ENCODE peak calls at places on chromosomes 11 and 22, in nine cellular contexts. M is thyroid gland, C is thoracic aorta, A is mammary epithelial cell, Z is tibial artery, O is AG09309, L is upper lobe of right lung, G is mesenchymal stem cell, S is lower leg skin. Y is an unnamed sample.

GRCh38 chr11:37104380-37104779 is 506.3 kb upstream of the RAG2 start:
- DNase-seq in M (no peak), C (no peak), A (no peak), Z (no peak), O (no peak), L (no peak), G (no peak), S (no peak), Y (no peak)

GRCh38 chr11:20205807-20206206 is 45.5 kb upstream of the DBX1 start:
- DNase-seq in M (no peak), C (no peak), A (no peak), Z (no peak), O (no peak), L (no peak), G (no peak), S (no peak), Y (no peak)

GRCh38 chr11:70736937-70737640 is 338.8 kb downstream of the CTTN start:
- DNase-seq in M (no peak), C (no peak), A (no peak), Z (no peak), O (no peak), L (peak; percentile 54), G (no peak), S (no peak), Y (no peak)

GRCh38 chr11:122741613-122742012 is 86.1 kb downstream of the UBASH3B start:
- DNase-seq in M (no peak), C (no peak), A (no peak), Z (peak; percentile 62), O (no peak), L (no peak), G (peak; percentile 92), S (peak; percentile 36), Y (no peak)

GRCh38 chr22:19626042-19626560 is 88.2 kb upstream of the SEPTIN5 start:
- DNase-seq in M (no peak), C (no peak), A (no peak), Z (no peak), O (no peak), L (peak; percentile 30), G (no peak), S (no peak), Y (no peak)

GRCh38 chr11:118277312-118277711 is 13.2 kb upstream of the MPZL2 start:
- DNase-seq in M (peak; percentile 55), C (no peak), A (peak; percentile 90), Z (no peak), O (no peak), L (no peak), G (no peak), S (no peak), Y (peak; percentile 84)

GRCh38 chr11:30789270-30789669 is 203.1 kb upstream of the MPPED2 start:
- DNase-seq in M (no peak), C (no peak), A (no peak), Z (no peak), O (no peak), L (no peak), G (peak; percentile 72), S (no peak), Y (no peak)

GRCh38 chr11:15577519-15577918 is 462.8 kb downstream of the INSC start:
- DNase-seq in M (no peak), C (no peak), A (no peak), Z (no peak), O (no peak), L (no peak), G (peak; percentile 68), S (no peak), Y (no peak)

GRCh38 chr11:120546312-120547205 is 35.0 kb downstream of the GRIK4 start:
- DNase-seq in M (peak; percentile 48), C (peak; percentile 47), A (peak; percentile 96), Z (peak; percentile 78), O (peak; percentile 88), L (no peak), G (peak; percentile 96), S (peak; percentile 46), Y (no peak)

GRCh38 chr11:47111318-47111804 is 65.3 kb downstream of the ARFGAP2 start:
- DNase-seq in M (no peak), C (no peak), A (no peak), Z (no peak), O (no peak), L (no peak), G (no peak), S (no peak), Y (no peak)

GRCh38 chr22:19085233-19086043 is 36.8 kb downstream of the DGCR2 start:
- DNase-seq in M (no peak), C (no peak), A (peak; percentile 16), Z (no peak), O (no peak), L (peak; percentile 13), G (peak; percentile 59), S (no peak), Y (no peak)

GRCh38 chr11:89477175-89477574 is 14.0 kb downstream of the NOX4 start:
- DNase-seq in M (no peak), C (no peak), A (no peak), Z (no peak), O (no peak), L (no peak), G (no peak), S (no peak), Y (no peak)

GRCh38 chr11:45333506-45333971 is 47.4 kb upstream of the SYT13 start:
- DNase-seq in M (peak; percentile 18), C (no peak), A (no peak), Z (peak; percentile 38), O (peak; percentile 42), L (no peak), G (peak; percentile 98), S (no peak), Y (peak; percentile 87)

DNA sequence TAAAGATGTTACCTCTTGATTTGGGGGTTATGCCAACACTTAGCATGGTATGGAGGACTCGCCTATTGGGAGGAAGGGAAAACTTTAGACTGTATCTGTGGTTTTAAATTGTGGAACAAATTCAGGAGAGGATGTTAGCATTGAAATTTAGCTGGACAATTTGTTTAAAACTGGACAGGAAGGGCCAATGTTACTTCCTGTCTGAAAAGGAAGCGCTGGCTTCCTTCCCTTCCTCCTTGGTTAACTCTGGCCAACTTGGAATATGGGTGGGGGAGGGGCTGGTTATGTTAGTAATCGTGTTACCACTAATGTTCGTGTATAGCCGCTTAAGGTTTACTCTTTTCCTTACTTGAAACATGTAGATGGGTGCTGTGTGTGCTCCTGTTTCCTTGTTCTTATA is 13.9 kb downstream of the CTNND1 start:
- DNase-seq in M (no peak), C (no peak), A (no peak), Z (peak; percentile 46), O (no peak), L (no peak), G (peak; percentile 29), S (no peak), Y (no peak)
- H3K4me3 ChIP-seq in M (peak overlapping the region; percentile 16), C (peak overlapping the region; percentile 57), A (no peak overlapping the region), Z (no peak overlapping the region), O (no peak overlapping the region), L (peak overlapping the region; percentile 30), G (no peak overlapping the region), S (no peak overlapping the region), Y (peak overlapping the region; percentile 10)

DNA sequence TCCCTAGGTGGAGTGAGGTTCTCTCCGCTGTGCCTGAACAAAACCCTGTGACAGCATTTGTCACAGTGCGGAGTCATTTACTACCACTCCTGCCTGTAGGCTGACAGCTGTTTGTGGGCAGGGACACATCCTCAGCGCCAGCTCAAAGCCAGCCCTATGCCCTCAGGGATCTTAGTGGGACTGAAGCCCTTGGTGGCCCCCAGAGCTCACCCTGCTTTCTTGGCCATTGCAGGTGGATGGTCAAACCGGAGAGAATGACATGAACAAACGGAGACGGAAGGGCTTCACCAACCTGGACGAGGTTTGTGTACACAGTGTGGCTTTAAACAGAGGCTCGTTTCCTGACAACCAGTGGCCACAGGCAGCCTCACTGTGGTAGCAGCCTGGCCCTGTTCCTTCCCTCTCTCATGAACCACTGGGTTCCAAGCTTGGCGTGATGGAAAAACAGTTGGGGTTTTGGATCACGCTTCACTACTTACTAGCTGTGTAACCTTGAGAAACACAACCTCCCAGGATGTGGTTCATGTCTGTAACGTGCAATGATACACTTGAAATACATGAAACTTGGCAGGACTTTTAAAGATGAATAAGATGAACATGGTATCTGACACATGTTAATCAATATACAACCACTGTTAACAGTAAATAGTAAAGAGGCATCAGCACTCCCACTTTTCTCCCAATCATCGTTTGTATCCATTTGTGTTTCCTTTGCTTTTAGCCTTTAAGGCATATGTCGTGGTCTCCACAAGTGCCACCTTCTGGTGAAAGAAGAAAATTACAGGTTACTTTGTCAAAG is 125.8 kb downstream of the MICAL2 start:
- DNase-seq in M (no peak), C (no peak), A (peak; percentile 47), Z (peak; percentile 64), O (peak; percentile 68), L (no peak), G (peak; percentile 78), S (peak; percentile 45), Y (no peak)
- H3K4me3 ChIP-seq in M (no peak overlapping the region), C (no peak overlapping the region), A (no peak overlapping the region), Z (no peak overlapping the region), O (no peak overlapping the region), L (no peak overlapping the region), G (no peak overlapping the region), S (no peak overlapping the region), Y (no peak overlapping the region)

DNA sequence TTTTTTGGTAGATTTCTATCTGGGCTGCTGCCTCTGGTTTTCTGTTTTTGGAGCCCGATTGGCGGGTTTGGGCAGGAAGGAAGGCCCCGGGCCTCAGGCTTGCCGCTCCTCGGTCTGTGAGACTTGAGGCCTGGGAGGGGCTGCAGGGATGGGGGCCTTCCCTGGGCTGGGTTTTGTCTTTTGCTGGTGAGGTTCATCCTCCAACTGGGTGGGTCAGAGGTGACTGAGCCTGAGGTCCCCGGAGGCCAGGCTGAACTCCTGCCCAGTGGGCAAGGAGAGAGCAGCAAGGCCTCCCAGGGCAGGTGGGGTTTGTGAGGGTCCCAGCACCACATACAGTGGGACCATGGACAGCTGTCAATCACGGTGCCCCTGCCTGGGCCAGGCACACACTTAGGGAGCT is 15.0 kb downstream of the MPPED1 start:
- DNase-seq in M (no peak), C (no peak), A (no peak), Z (no peak), O (no peak), L (no peak), G (no peak), S (no peak), Y (no peak)
- H3K4me3 ChIP-seq in M (no peak overlapping the region), C (no peak overlapping the region), A (no peak overlapping the region), Z (no peak overlapping the region), O (no peak overlapping the region), L (no peak overlapping the region), G (no peak overlapping the region), S (no peak overlapping the region), Y (no peak overlapping the region)

DNA sequence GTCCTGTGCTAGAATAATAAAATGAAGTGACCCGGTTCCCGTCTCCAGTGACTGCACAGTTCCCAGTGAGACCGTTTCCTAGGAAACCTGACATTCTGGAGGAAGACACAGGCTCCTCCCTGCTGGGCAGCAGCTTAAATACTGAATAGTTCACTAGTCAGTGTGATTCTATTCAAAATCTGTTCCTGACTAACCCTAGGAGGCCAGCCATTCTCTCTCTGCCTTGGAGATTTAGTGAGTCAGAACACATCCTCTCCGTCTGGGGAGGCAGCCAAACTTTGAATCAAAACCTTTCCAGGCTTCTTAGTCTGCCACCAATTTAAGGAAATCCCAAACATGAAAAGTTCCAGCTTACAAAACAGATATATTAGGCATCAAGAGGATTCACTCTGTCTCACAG is 11.2 kb downstream of the TRIM66 start:
- DNase-seq in M (peak; percentile 82), C (peak; percentile 37), A (peak; percentile 91), Z (peak; percentile 66), O (peak; percentile 90), L (no peak), G (peak; percentile 83), S (peak; percentile 60), Y (no peak)
- H3K4me3 ChIP-seq in M (no peak overlapping the region), C (no peak overlapping the region), A (no peak overlapping the region), Z (no peak overlapping the region), O (no peak overlapping the region), L (no peak overlapping the region), G (no peak overlapping the region), S (no peak overlapping the region), Y (no peak overlapping the region)